ENCODE peak calls at places on chromosome 10, in seven cellular contexts. I, S, W, F, H, K and X are unnamed samples.

GRCh38 chr10:100356067-100357017 is 9.3 kb downstream of the SCD start:
- DNase-seq in F (no peak), S (no peak), H (no peak), W (no peak), I (no peak), K (no peak), X (no peak)

GRCh38 chr10:96637709-96638108 is 50.9 kb upstream of the TM9SF3 start:
- DNase-seq in I (no peak), K (no peak), W (no peak), H (no peak), S (no peak), F (no peak), X (no peak)

GRCh38 chr10:7913122-7913872 is 95.0 kb downstream of the TAF3 start:
- DNase-seq in H (no peak), S (no peak), I (no peak), F (no peak), W (no peak), K (no peak), X (no peak)

GRCh38 chr10:120634629-120635028 is 177.6 kb downstream of the PLPP4 start:
- DNase-seq in K (no peak), I (no peak), F (no peak), H (peak; percentile 1), S (peak; percentile 87), W (peak; percentile 80), X (peak; percentile 93)

GRCh38 chr10:18713077-18713476 is 53.8 kb downstream of the ARL5B start:
- DNase-seq in H (peak; percentile 91), W (peak; percentile 10), I (no peak), S (no peak), K (peak; percentile 76), F (peak; percentile 92), X (no peak)

GRCh38 chr10:116134316-116134715 is 138.7 kb downstream of the GFRA1 start:
- DNase-seq in S (no peak), I (no peak), F (no peak), H (no peak), K (no peak), W (no peak), X (no peak)

GRCh38 chr10:64041185-64041988 is 520.2 kb downstream of the REEP3 start:
- DNase-seq in S (peak; percentile 89), K (peak; percentile 63), F (peak; percentile 72), W (peak; percentile 87), H (peak; percentile 83), I (peak; percentile 58), X (peak; percentile 84)

GRCh38 chr10:68423522-68423921 is 16.4 kb upstream of the RUFY2 start:
- DNase-seq in H (no peak), K (no peak), I (no peak), S (no peak), F (no peak), W (no peak), X (no peak)

GRCh38 chr10:34957531-34957930 is 132.6 kb downstream of the CUL2 start:
- DNase-seq in H (no peak), F (no peak), S (no peak), W (no peak), I (no peak), K (no peak), X (no peak)

DNA sequence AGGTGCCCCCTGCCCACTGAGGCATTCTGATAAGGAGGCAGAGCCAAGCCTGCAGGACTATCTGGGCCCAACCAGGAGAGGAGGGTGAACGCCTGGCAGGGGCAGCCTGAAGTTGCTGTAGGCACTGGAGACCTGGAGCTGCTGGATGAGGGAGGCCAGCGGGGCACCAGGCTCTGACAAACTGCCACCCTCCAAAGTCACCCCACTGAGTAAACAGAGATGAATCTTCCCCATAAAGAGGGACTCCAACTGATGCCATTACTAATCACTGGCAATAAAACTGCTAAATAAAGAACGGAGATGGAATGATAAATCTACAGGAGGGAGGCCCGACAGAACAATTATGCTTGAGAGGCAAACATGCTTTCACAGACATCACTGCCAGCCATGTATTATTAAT is 44.2 kb downstream of the DRGX start:
- DNase-seq in F (no peak), K (no peak), I (no peak), H (no peak), W (no peak), S (no peak), X (no peak)
- H2BK5ac ChIP-seq in F (no peak overlapping the region), K (no peak overlapping the region), I (no peak overlapping the region), H (no peak overlapping the region), W (no peak overlapping the region), S (no peak overlapping the region), X (no peak overlapping the region)

DNA sequence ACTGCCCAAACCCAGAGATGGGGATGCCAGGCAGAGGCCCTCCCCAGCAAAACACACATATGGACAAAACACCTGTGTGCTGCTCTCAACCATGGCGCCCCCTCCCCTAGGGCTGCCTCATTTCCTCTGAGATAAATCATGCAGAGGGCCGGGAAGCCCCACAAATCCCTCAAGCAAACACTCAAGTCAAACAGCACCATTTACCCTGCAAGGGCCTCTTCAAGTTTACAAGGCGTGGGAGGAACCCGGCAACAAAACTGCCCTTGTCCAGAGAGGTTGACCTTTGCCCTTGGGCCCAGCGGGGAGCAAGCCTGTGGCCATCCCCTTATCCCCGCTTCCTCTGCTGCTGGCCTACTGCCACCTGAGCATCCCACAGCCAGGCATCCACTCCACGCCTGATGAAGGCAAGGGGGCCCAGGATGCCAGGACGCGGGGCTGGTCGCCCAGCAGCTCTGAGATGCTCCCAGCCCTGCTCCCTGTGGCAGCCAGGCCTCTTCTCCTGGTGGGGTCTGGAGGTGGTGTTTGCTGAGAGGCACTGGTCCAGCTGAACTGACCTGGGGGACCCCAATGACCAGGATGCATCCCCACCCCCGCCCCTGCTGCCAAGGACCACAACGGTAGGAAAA is 77.4 kb downstream of the DLG5 start:
- DNase-seq in I (peak; percentile 69), W (no peak), K (no peak), F (no peak), S (no peak), H (no peak), X (no peak)
- H2BK5ac ChIP-seq in I (no peak overlapping the region), W (no peak overlapping the region), K (no peak overlapping the region), F (no peak overlapping the region), S (no peak overlapping the region), H (no peak overlapping the region), X (peak overlapping the region; percentile 5)

GRCh38 chr10:131437556-131438465 is 126.3 kb upstream of the TCERG1L start:
- DNase-seq in H (no peak), W (no peak), F (no peak), K (no peak), S (no peak), I (no peak), X (no peak)
- H2BK5ac ChIP-seq in H (no peak overlapping the region), W (no peak overlapping the region), F (no peak overlapping the region), K (no peak overlapping the region), S (no peak overlapping the region), I (no peak overlapping the region), X (no peak overlapping the region)

DNA sequence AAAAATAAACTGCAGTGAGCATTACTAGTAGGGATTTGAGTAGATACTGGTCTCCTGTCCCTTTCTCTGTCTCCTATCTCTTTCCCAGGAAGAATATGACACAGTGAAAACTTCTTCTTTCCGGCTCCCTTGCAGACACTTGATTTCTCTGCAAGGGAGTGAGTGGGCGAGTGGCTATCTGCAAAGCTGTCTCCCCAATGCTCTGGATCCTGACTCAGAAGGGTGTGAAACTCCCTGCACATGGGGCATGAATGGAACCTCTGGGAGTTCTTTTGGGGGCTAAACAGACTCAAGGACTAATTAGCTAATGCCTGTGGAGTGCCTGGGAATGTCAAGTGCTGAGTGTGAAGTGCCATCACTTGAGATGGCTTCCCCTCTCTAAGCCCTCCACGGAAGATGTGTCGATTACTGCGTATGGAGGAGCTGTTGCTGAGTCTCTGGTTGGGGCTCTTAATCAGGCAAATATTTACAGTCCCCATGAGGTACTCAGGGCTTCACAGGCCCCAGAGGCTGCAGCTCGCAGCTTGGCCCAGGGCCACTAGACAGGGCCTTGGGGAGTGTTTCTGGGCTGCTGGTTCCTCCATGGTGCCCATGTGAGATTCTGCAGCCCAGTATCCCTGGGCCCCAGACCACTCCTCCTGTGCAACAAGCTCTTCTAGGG is 139.8 kb downstream of the RPS24 start:
- DNase-seq in S (no peak), H (no peak), I (no peak), W (peak; percentile 28), K (no peak), F (peak; percentile 42), X (no peak)
- H2BK5ac ChIP-seq in S (no peak overlapping the region), H (no peak overlapping the region), I (no peak overlapping the region), W (no peak overlapping the region), K (no peak overlapping the region), F (no peak overlapping the region), X (no peak overlapping the region)

GRCh38 chr10:47456794-47457527 is 27.0 kb downstream of the ANXA8 start:
- DNase-seq in S (peak; percentile 20), I (no peak), H (no peak), W (no peak), F (no peak), K (no peak), X (no peak)
- H2BK5ac ChIP-seq in S (no peak overlapping the region), I (no peak overlapping the region), H (no peak overlapping the region), W (no peak overlapping the region), F (no peak overlapping the region), K (no peak overlapping the region), X (no peak overlapping the region)

DNA sequence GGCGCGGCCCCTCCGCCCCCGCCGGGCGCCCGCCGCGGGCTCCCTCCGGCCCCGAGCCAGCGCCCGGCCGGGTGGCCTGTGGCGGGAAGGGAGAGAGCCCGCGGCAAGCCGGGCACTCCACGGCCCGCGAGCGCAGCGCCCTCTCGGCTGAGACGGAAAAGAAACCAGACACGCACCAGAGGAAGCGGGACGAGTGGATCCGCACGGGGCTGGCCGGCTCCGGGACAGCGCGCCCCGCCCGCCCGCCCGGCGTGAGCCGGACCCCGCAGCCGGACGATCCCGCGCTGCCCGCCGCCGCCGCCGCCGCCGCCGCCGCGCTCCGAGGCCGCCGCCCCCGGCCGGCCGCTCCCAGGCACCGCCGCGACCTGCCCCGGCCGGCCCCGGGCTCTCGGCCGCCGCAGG is 300 bp downstream of the ARHGAP21 start:
- DNase-seq in H (peak; percentile 59), F (peak; percentile 36), W (no peak), I (peak; percentile 64), K (peak; percentile 63), S (no peak), X (no peak)
- H2BK5ac ChIP-seq in H (peak overlapping the region; percentile 96), F (peak overlapping the region; percentile 49), W (no peak overlapping the region), I (peak overlapping the region; percentile 96), K (no peak overlapping the region), S (no peak overlapping the region), X (no peak overlapping the region)

GRCh38 chr10:60110739-60111138 is 204.4 kb upstream of the CCDC6 start:
- DNase-seq in H (no peak), S (no peak), W (no peak), K (no peak), I (no peak), F (no peak), X (no peak)

GRCh38 chr10:60107308-60107976 is 201.1 kb upstream of the CCDC6 start:
- DNase-seq in H (no peak), S (no peak), I (no peak), F (no peak), K (no peak), W (no peak), X (no peak)

GRCh38 chr10:60099998-60100747 is 193.8 kb upstream of the CCDC6 start:
- DNase-seq in W (peak; percentile 68), F (peak; percentile 63), I (peak; percentile 44), S (no peak), K (peak; percentile 70), H (peak; percentile 90), X (no peak)

GRCh38 chr10:60101821-60102220 is 195.5 kb upstream of the CCDC6 start:
- DNase-seq in K (no peak), W (no peak), S (no peak), I (no peak), F (no peak), H (no peak), X (no peak)

GRCh38 chr10:60105195-60105812 is 198.9 kb upstream of the CCDC6 start:
- DNase-seq in K (no peak), S (no peak), H (peak; percentile 19), I (no peak), W (no peak), F (no peak), X (no peak)
- H2BK5ac ChIP-seq in K (no peak overlapping the region), S (no peak overlapping the region), H (no peak overlapping the region), I (no peak overlapping the region), W (no peak overlapping the region), F (no peak overlapping the region), X (no peak overlapping the region)